ENCODE peak calls at places on chromosomes 6 and 20, in eight cellular contexts. S is fibroblast of lung; R is ovary; N is heart right ventricle; B is CD8-positive, alpha-beta T cell; W is CD4-positive, alpha-beta T cell; G is fibroblast of mammary gland; T is dorsolateral prefrontal cortex. Y is an unnamed sample.

GRCh38 chr6:157535354-157536217 is 154.6 kb downstream of the ZDHHC14 start:
- DNase-seq in S (peak), R (no peak), N (no peak), B (no peak), W (no peak), G (peak), T (no peak), Y (peak)

GRCh38 chr20:62208061-62208804 is 11.8 kb downstream of the HRH3 start:
- DNase-seq in S (no peak), R (no peak), N (no peak), B (no peak), W (no peak), G (no peak), T (no peak), Y (no peak)

GRCh38 chr20:1309439-1309847 is 19.5 kb downstream of the SDCBP2 start:
- DNase-seq in S (no peak), R (no peak), N (no peak), B (no peak), W (no peak), G (no peak), T (no peak), Y (no peak)

GRCh38 chr6:159713984-159714383 is 13.3 kb upstream of the WTAP start:
- DNase-seq in S (no peak), R (no peak), N (no peak), B (no peak), W (no peak), G (no peak), T (no peak), Y (no peak)

GRCh38 chr6:38688579-38689087 is 14.3 kb downstream of the GLO1 start:
- DNase-seq in S (no peak), R (no peak), N (no peak), B (no peak), W (no peak), G (no peak), T (no peak), Y (no peak)

GRCh38 chr6:150910561-150910960 is 45.1 kb downstream of the MTHFD1L start:
- DNase-seq in S (no peak), R (no peak), N (no peak), B (no peak), W (no peak), G (no peak), T (no peak), Y (no peak)

GRCh38 chr6:47041741-47042140 is 391 bp downstream of the ADGRF1 start:
- DNase-seq in S (no peak), R (no peak), N (no peak), B (no peak), W (no peak), G (no peak), T (no peak), Y (no peak)

GRCh38 chr6:88165087-88165876 is 865 bp downstream of the CNR1 start:
- DNase-seq in S (no peak), R (no peak), N (no peak), B (no peak), W (no peak), G (no peak), T (no peak), Y (no peak)

GRCh38 chr6:141848029-141848890 is 284.5 kb upstream of the GJE1 start:
- DNase-seq in S (no peak), R (no peak), N (no peak), B (no peak), W (no peak), G (no peak), T (no peak), Y (no peak)

GRCh38 chr6:1678966-1679690 is 69.4 kb downstream of the FOXC1 start:
- DNase-seq in S (no peak), R (no peak), N (peak), B (no peak), W (no peak), G (no peak), T (no peak), Y (no peak)

GRCh38 chr6:138719011-138719635 is 54.4 kb upstream of the CCDC28A start:
- DNase-seq in S (peak), R (no peak), N (no peak), B (no peak), W (no peak), G (peak), T (no peak), Y (peak)

GRCh38 chr20:35311409-35311808 is 19.2 kb upstream of the FAM83C start:
- DNase-seq in S (no peak), R (no peak), N (no peak), B (no peak), W (no peak), G (peak), T (no peak), Y (peak)

GRCh38 chr6:113686049-113686448 is 171.1 kb upstream of the MARCKS start:
- DNase-seq in S (no peak), R (no peak), N (no peak), B (no peak), W (no peak), G (no peak), T (no peak), Y (no peak)

GRCh38 chr20:52586697-52587096 is 385.5 kb upstream of the TSHZ2 start:
- DNase-seq in S (no peak), R (no peak), N (no peak), B (no peak), W (no peak), G (no peak), T (no peak), Y (no peak)

GRCh38 chr6:47016236-47016635 is 25.9 kb downstream of the ADGRF1 start:
- DNase-seq in S (peak), R (no peak), N (no peak), B (no peak), W (no peak), G (no peak), T (no peak), Y (no peak)

GRCh38 chr6:155212616-155213380 is 51.0 kb upstream of the CLDN20 start:
- DNase-seq in S (no peak), R (no peak), N (no peak), B (no peak), W (no peak), G (no peak), T (no peak), Y (no peak)

DNA sequence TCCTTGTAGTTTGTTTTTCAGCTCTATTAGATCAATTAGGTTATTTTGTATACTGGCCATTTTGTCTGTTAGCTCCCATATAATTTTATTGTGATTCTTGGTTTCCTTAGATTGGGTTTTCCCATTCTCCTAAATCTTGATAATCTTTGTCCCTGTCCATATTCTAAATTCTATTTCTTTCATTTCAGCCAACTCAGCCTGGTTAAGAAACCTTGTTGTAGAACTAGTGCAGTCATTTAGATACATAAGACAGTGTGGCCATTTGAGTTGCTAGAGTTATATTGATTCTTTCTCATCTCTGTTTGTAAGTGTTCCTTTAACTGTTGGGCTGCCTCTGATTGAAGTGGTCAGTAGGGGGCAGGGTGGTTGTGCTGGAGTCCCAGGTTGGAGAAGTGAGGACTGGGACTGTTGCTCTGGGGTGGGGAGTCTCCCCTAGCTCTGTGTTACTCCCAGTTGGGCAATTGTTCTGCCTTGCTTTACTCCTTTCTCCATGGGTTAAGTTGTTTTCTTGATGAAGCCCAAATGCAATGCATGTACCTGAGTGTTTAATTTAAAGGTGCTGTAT is 98.8 kb upstream of the NRN1 start:
- DNase-seq in S (no peak), R (no peak), N (no peak), B (no peak), W (no peak), G (no peak), T (no peak), Y (no peak)
- TF ChIP-seq CTCF in S (no peak), R (no peak), N (no peak), B (no peak), W (no peak), G (peak), T (no peak), Y (no peak)

GRCh38 chr6:101226677-101227135 is 166.8 kb upstream of the GRIK2 start:
- DNase-seq in S (no peak), R (no peak), N (no peak), B (no peak), W (no peak), G (peak), T (no peak), Y (peak)
- TF ChIP-seq CTCF in S (no peak), R (no peak), N (peak), B (no peak), W (no peak), G (peak), T (no peak), Y (peak)

GRCh38 chr6:127382413-127382812 is 39.0 kb upstream of the ECHDC1 start:
- DNase-seq in S (no peak), R (no peak), N (no peak), B (no peak), W (no peak), G (no peak), T (no peak), Y (no peak)
- TF ChIP-seq CTCF in S (no peak), R (no peak), N (no peak), B (no peak), W (no peak), G (no peak), T (no peak), Y (no peak)

GRCh38 chr6:106884576-106884975 is 90.0 kb downstream of the CD24 start:
- DNase-seq in S (no peak), R (no peak), N (no peak), B (no peak), W (no peak), G (no peak), T (no peak), Y (no peak)

GRCh38 chr6:106882601-106883518 is 91.7 kb downstream of the CD24 start:
- DNase-seq in S (no peak), R (no peak), N (no peak), B (no peak), W (no peak), G (no peak), T (no peak), Y (no peak)

GRCh38 chr6:106885659-106886058 is 88.9 kb downstream of the CD24 start:
- DNase-seq in S (no peak), R (no peak), N (no peak), B (no peak), W (no peak), G (no peak), T (no peak), Y (no peak)

GRCh38 chr6:106882133-106882532 is 92.4 kb downstream of the CD24 start:
- DNase-seq in S (no peak), R (no peak), N (no peak), B (no peak), W (no peak), G (no peak), T (no peak), Y (no peak)

GRCh38 chr6:106883808-106884262 is 90.7 kb downstream of the CD24 start:
- DNase-seq in S (no peak), R (no peak), N (no peak), B (no peak), W (no peak), G (peak), T (no peak), Y (no peak)
- TF ChIP-seq CTCF in S (no peak), R (no peak), N (no peak), B (no peak), W (no peak), G (no peak), T (no peak), Y (peak)

Y was measured in HFFc6.